ENCODE peak calls at places on chromosomes 3 and 15, in five cellular contexts. Y is HCT116, P is WTC11, U is HFF-Myc, H is endothelial cell. B is an unnamed sample.

GRCh38 chr3:171829841-171830559 is 13.1 kb upstream of the TMEM212 start:
- DNase-seq in H (peak; percentile 77), U (peak; percentile 71), P (peak; percentile 78), Y (no peak), B (no peak)

GRCh38 chr15:89462198-89462912 is 34.0 kb downstream of the RHCG start:
- DNase-seq in Y (peak; percentile 13), U (no peak), H (no peak), P (no peak), B (no peak)

GRCh38 chr3:124401841-124402240 is 328.4 kb upstream of the UMPS start:
- DNase-seq in U (no peak), Y (no peak), H (no peak), P (no peak), B (no peak)

GRCh38 chr15:76566276-76566675 is 229.7 kb downstream of the ISL2 start:
- DNase-seq in Y (no peak), H (no peak), U (peak; percentile 16), P (no peak), B (no peak)

GRCh38 chr15:61281328-61281727 is 52.2 kb upstream of the RORA start:
- DNase-seq in Y (no peak), P (no peak), H (no peak), U (no peak), B (no peak)

GRCh38 chr15:98858610-98859023 is 149.0 kb downstream of the PGPEP1L start:
- DNase-seq in U (no peak), P (no peak), Y (no peak), H (no peak), B (no peak)

GRCh38 chr15:69994429-69995201 is 103.1 kb downstream of the TLE3 start:
- DNase-seq in H (no peak), Y (no peak), U (no peak), P (no peak), B (no peak)

GRCh38 chr3:124784686-124785382 is 54.6 kb downstream of the UMPS start:
- DNase-seq in U (no peak), P (no peak), H (no peak), Y (no peak), B (no peak)

GRCh38 chr15:94305133-94305532 is 73.8 kb downstream of the MCTP2 start:
- DNase-seq in P (no peak), H (no peak), U (no peak), Y (no peak), B (no peak)

GRCh38 chr3:194283218-194284006 is 67.7 kb downstream of the CPN2 start:
- DNase-seq in H (no peak), Y (no peak), P (peak; percentile 2), U (no peak), B (no peak)

GRCh38 chr3:167644611-167645010 is 9.1 kb downstream of the WDR49 start:
- DNase-seq in H (no peak), U (no peak), P (no peak), Y (no peak), B (no peak)

GRCh38 chr15:65414841-65415621 is 7.7 kb downstream of the IGDCC4 start:
- DNase-seq in P (peak; percentile 89), Y (no peak), U (no peak), H (peak; percentile 55), B (no peak)

GRCh38 chr3:29285356-29286070 is 4.6 kb downstream of the RBMS3 start:
- DNase-seq in Y (no peak), U (no peak), H (no peak), P (no peak), B (no peak)

GRCh38 chr15:101694261-101694660 is 30.0 kb downstream of the TARS3 start:
- DNase-seq in P (peak; percentile 18), U (no peak), H (no peak), Y (no peak), B (no peak)
- TF ChIP-seq CTCF in P (no peak), U (peak; percentile 16), H (no peak), Y (no peak), B (no peak)

DNA sequence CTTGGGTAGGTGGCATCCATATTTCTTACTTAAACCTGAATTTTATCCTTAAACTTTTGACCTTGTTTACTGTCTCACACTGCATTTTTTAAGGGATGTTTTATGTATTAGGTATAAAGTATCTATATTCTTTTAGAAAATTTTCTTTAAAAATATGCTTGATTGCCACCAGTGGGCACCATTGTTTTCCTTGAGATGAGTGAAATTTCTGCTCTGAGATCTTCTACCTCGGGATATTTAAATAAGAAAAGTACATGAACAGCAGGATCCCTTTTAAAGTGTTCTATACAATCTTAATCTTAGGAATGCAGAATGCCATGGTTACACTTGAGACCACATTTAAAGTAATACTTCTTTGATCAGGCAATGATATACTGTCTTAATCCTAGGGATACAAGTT is 108.7 kb downstream of the SLMAP start:
- DNase-seq in U (no peak), P (no peak), H (no peak), Y (no peak), B (no peak)
- TF ChIP-seq CTCF in U (peak; percentile 31), P (no peak), H (peak; percentile 44), Y (peak; percentile 17), B (peak; percentile 57)

DNA sequence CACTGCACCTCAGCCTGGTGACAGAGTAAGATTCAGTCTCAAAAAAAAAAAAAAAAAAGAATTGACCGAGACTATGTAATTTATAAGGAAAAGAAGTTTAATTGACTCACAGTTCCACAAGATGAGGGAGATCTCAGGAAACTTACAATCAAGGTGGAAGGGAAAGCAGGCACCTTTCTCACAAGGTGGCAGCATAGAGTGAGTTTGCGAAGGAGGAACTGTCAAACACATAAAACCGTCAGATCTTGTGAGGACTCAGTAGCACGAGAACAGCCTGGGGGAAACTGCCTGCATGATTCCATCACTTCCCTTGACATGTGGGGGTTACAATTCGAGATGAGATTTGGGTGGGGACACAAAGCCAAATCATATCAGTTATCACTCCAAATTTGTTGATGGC is 380.9 kb downstream of the EDEM1 start:
- DNase-seq in P (peak; percentile 13), Y (peak; percentile 34), U (no peak), H (no peak), B (no peak)
- TF ChIP-seq CTCF in P (no peak), Y (peak; percentile 38), U (no peak), H (no peak), B (no peak)

GRCh38 chr3:120355486-120355885 is 6.3 kb upstream of the LRRC58 start:
- DNase-seq in U (no peak), P (no peak), Y (no peak), H (no peak), B (no peak)

GRCh38 chr3:120352017-120352416 is 2.9 kb upstream of the LRRC58 start:
- DNase-seq in P (no peak), Y (no peak), U (no peak), H (no peak), B (no peak)

GRCh38 chr3:120353463-120353862 is 4.3 kb upstream of the LRRC58 start:
- DNase-seq in U (no peak), H (no peak), Y (no peak), P (no peak), B (no peak)

DNA sequence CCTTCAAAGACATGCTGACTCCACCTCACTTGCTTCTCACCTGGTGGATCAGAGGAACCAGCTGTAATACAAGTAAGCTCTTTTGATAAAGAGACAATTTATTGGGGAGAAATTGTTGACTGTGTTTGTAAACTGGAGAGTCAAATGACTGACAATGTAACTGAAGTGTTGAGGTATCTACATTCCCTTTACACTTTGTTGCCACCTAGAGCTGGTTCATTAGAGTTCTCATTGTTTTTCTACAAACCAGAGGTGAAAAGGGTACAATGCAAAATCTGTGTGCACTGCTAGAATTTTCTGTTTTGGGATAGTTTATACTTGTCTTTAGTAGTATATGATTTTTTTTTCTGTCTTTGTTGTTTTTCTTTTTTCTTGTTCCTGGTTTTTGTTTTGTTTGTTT is 8.7 kb upstream of the LRRC58 start:
- DNase-seq in H (no peak), Y (no peak), U (no peak), P (no peak), B (no peak)
- TF ChIP-seq CTCF in H (no peak), Y (peak; percentile 16), U (no peak), P (no peak), B (no peak)

GRCh38 chr3:133937756-133938601 is 42.3 kb upstream of the RAB6B start:
- DNase-seq in H (no peak), Y (no peak), U (peak; percentile 70), P (no peak), B (peak; percentile 73)

GRCh38 chr3:133937061-133937686 is 41.5 kb upstream of the RAB6B start:
- DNase-seq in P (no peak), U (no peak), Y (no peak), H (no peak), B (no peak)

GRCh38 chr3:133939496-133939835 is 43.8 kb upstream of the RAB6B start:
- DNase-seq in H (no peak), P (no peak), Y (no peak), U (no peak), B (no peak)

GRCh38 chr3:133940536-133940935 is 44.9 kb upstream of the RAB6B start:
- DNase-seq in Y (no peak), U (no peak), H (no peak), P (no peak), B (no peak)

DNA sequence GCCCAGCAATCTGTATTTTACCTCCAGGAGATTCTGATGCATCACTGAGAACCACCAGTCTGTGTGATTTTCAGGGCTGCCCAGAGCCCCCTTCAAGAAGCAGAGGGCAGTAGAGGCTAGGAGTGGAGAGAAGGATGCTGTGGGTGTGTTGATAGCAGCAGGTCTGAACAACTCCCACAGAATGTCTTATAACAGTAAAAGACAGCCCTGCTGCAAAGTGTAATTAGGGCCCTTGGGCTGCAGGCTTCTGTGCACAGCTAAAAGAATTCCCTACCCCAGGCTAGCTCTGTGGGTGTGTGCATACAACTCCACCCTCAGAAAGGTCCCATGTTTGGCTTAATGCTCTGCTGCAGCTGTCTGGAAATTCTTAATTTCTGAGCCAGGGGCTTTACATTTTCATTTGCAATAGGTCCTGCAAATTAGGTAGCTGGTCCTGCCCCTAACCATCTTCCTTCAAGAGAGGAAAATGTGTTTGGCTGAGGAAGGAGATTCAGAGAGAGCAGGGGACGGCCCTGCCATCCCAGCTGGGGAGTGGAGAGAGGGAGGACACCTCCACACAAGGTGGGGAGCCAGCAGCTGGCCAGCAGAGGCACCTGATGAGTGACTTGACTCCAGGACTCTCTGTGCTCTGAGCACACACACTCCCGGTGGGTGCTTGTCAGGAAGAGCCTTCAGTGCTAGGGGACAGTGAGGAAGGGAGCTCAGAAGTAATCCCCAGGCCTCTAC is 43.3 kb upstream of the RAB6B start:
- DNase-seq in H (no peak), P (no peak), Y (no peak), U (no peak), B (no peak)
- TF ChIP-seq CTCF in H (no peak), P (no peak), Y (no peak), U (no peak), B (no peak)

GRCh38 chr15:50576156-50576555 is 29.7 kb upstream of the USP50 start:
- DNase-seq in U (no peak), H (no peak), Y (no peak), P (no peak), B (no peak)
- TF ChIP-seq CTCF in U (no peak), H (no peak), Y (no peak), P (no peak), B (no peak)

GRCh38 chr3:13416002-13416793 is 3.9 kb downstream of the NUP210 start:
- DNase-seq in Y (no peak), P (peak; percentile 62), H (peak; percentile 25), U (no peak), B (no peak)
- TF ChIP-seq CTCF in Y (no peak), P (peak; percentile 59), H (peak; percentile 57), U (peak; percentile 20), B (no peak)

B was measured in AG09309.